ENCODE peak calls at places on chromosomes 3 and 15, in eight cellular contexts. One of them, this sample, is unnamed.

GRCh38 chr15:86139828-86140227 is 60.2 kb downstream of the AGBL1 start:
- DNase-seq in body of pancreas: no peak
- DNase-seq in HCT116: no peak
- DNase-seq in IMR-90: no peak
- DNase-seq in CD8-positive, alpha-beta memory T cell: no peak
- DNase-seq in iPS DF 6.9: no peak
- DNase-seq in caudate nucleus: no peak
- DNase-seq in ovary: no peak
- DNase-seq in this sample: no peak

GRCh38 chr3:64563776-64564175 is 124.0 kb downstream of the ADAMTS9 start:
- DNase-seq in body of pancreas: no peak
- DNase-seq in HCT116: no peak
- DNase-seq in IMR-90: no peak
- DNase-seq in CD8-positive, alpha-beta memory T cell: no peak
- DNase-seq in iPS DF 6.9: no peak
- DNase-seq in caudate nucleus: no peak
- DNase-seq in ovary: no peak
- DNase-seq in this sample: no peak

GRCh38 chr3:182967218-182968204 is 12.8 kb downstream of the DCUN1D1 start:
- DNase-seq in body of pancreas: no peak
- DNase-seq in HCT116: no peak
- DNase-seq in IMR-90: no peak
- DNase-seq in CD8-positive, alpha-beta memory T cell: no peak
- DNase-seq in iPS DF 6.9: no peak
- DNase-seq in caudate nucleus: no peak
- DNase-seq in ovary: no peak
- DNase-seq in this sample: no peak

GRCh38 chr15:85751731-85752421 is 42.8 kb downstream of the KLHL25 start:
- DNase-seq in body of pancreas: peak
- DNase-seq in HCT116: no peak
- DNase-seq in IMR-90: no peak
- DNase-seq in CD8-positive, alpha-beta memory T cell: no peak
- DNase-seq in iPS DF 6.9: peak
- DNase-seq in caudate nucleus: peak
- DNase-seq in ovary: no peak
- DNase-seq in this sample: no peak

GRCh38 chr15:39595621-39596221 is 14.8 kb downstream of the THBS1 start:
- DNase-seq in body of pancreas: no peak
- DNase-seq in HCT116: no peak
- DNase-seq in IMR-90: peak
- DNase-seq in CD8-positive, alpha-beta memory T cell: no peak
- DNase-seq in iPS DF 6.9: no peak
- DNase-seq in caudate nucleus: no peak
- DNase-seq in ovary: no peak
- DNase-seq in this sample: no peak

GRCh38 chr3:87088984-87089841 is 98.3 kb upstream of the VGLL3 start:
- DNase-seq in body of pancreas: peak
- DNase-seq in HCT116: no peak
- DNase-seq in IMR-90: peak
- DNase-seq in CD8-positive, alpha-beta memory T cell: no peak
- DNase-seq in iPS DF 6.9: no peak
- DNase-seq in caudate nucleus: peak
- DNase-seq in ovary: peak
- DNase-seq in this sample: peak

GRCh38 chr3:16849240-16849639 is 35.5 kb upstream of the PLCL2 start:
- DNase-seq in body of pancreas: peak
- DNase-seq in HCT116: no peak
- DNase-seq in IMR-90: peak
- DNase-seq in CD8-positive, alpha-beta memory T cell: peak
- DNase-seq in iPS DF 6.9: no peak
- DNase-seq in caudate nucleus: peak
- DNase-seq in ovary: no peak
- DNase-seq in this sample: no peak

GRCh38 chr15:34084086-34084485 is 17.6 kb downstream of the EMC7 start:
- DNase-seq in body of pancreas: no peak
- DNase-seq in HCT116: no peak
- DNase-seq in IMR-90: peak
- DNase-seq in CD8-positive, alpha-beta memory T cell: no peak
- DNase-seq in iPS DF 6.9: no peak
- DNase-seq in caudate nucleus: no peak
- DNase-seq in ovary: no peak
- DNase-seq in this sample: no peak

GRCh38 chr15:93477721-93478120 is 388.7 kb upstream of the RGMA start:
- DNase-seq in body of pancreas: no peak
- DNase-seq in HCT116: no peak
- DNase-seq in IMR-90: no peak
- DNase-seq in CD8-positive, alpha-beta memory T cell: no peak
- DNase-seq in iPS DF 6.9: no peak
- DNase-seq in caudate nucleus: no peak
- DNase-seq in ovary: no peak
- DNase-seq in this sample: no peak

GRCh38 chr15:41958002-41958420 is 14.3 kb downstream of the EHD4 start:
- DNase-seq in body of pancreas: no peak
- DNase-seq in HCT116: no peak
- DNase-seq in IMR-90: no peak
- DNase-seq in CD8-positive, alpha-beta memory T cell: no peak
- DNase-seq in iPS DF 6.9: no peak
- DNase-seq in caudate nucleus: no peak
- DNase-seq in ovary: no peak
- DNase-seq in this sample: no peak

GRCh38 chr3:150760431-150761200 is 2.4 kb downstream of the SIAH2 start:
- DNase-seq in body of pancreas: no peak
- DNase-seq in HCT116: no peak
- DNase-seq in IMR-90: no peak
- DNase-seq in CD8-positive, alpha-beta memory T cell: peak
- DNase-seq in iPS DF 6.9: no peak
- DNase-seq in caudate nucleus: no peak
- DNase-seq in ovary: no peak
- DNase-seq in this sample: no peak

GRCh38 chr3:197555281-197556261 is at the start of gene BDH1:
- DNase-seq in body of pancreas: peak
- DNase-seq in HCT116: no peak
- DNase-seq in IMR-90: no peak
- DNase-seq in CD8-positive, alpha-beta memory T cell: peak
- DNase-seq in iPS DF 6.9: no peak
- DNase-seq in caudate nucleus: peak
- DNase-seq in ovary: peak
- DNase-seq in this sample: no peak

GRCh38 chr3:147613710-147614109 is 204.5 kb downstream of the ZIC1 start:
- DNase-seq in body of pancreas: no peak
- DNase-seq in HCT116: no peak
- DNase-seq in IMR-90: no peak
- DNase-seq in CD8-positive, alpha-beta memory T cell: no peak
- DNase-seq in iPS DF 6.9: no peak
- DNase-seq in caudate nucleus: no peak
- DNase-seq in ovary: no peak
- DNase-seq in this sample: no peak

GRCh38 chr3:117407317-117407716 is 697.7 kb downstream of the TUSC7 start:
- DNase-seq in body of pancreas: no peak
- DNase-seq in HCT116: no peak
- DNase-seq in IMR-90: peak
- DNase-seq in CD8-positive, alpha-beta memory T cell: no peak
- DNase-seq in iPS DF 6.9: no peak
- DNase-seq in caudate nucleus: no peak
- DNase-seq in ovary: no peak
- DNase-seq in this sample: no peak

GRCh38 chr15:81049835-81050234 is 49.1 kb downstream of the TLNRD1 start:
- DNase-seq in body of pancreas: no peak
- DNase-seq in HCT116: no peak
- DNase-seq in IMR-90: no peak
- DNase-seq in CD8-positive, alpha-beta memory T cell: no peak
- DNase-seq in iPS DF 6.9: no peak
- DNase-seq in caudate nucleus: peak
- DNase-seq in ovary: no peak
- DNase-seq in this sample: peak

GRCh38 chr3:133514418-133514817 is 59.1 kb upstream of the CDV3 start:
- DNase-seq in body of pancreas: no peak
- DNase-seq in HCT116: no peak
- DNase-seq in IMR-90: no peak
- DNase-seq in CD8-positive, alpha-beta memory T cell: no peak
- DNase-seq in iPS DF 6.9: no peak
- DNase-seq in caudate nucleus: no peak
- DNase-seq in ovary: no peak
- DNase-seq in this sample: no peak

GRCh38 chr3:170815340-170815739 is 54.7 kb downstream of the RPL22L1 start:
- DNase-seq in body of pancreas: peak
- DNase-seq in HCT116: peak
- DNase-seq in IMR-90: no peak
- DNase-seq in CD8-positive, alpha-beta memory T cell: no peak
- DNase-seq in iPS DF 6.9: peak
- DNase-seq in caudate nucleus: no peak
- DNase-seq in ovary: no peak
- DNase-seq in this sample: no peak

GRCh38 chr3:72185549-72186484 is 400.9 kb upstream of the PROK2 start:
- DNase-seq in body of pancreas: no peak
- DNase-seq in HCT116: no peak
- DNase-seq in IMR-90: peak
- DNase-seq in CD8-positive, alpha-beta memory T cell: no peak
- DNase-seq in iPS DF 6.9: no peak
- DNase-seq in caudate nucleus: no peak
- DNase-seq in ovary: no peak
- DNase-seq in this sample: no peak

DNA sequence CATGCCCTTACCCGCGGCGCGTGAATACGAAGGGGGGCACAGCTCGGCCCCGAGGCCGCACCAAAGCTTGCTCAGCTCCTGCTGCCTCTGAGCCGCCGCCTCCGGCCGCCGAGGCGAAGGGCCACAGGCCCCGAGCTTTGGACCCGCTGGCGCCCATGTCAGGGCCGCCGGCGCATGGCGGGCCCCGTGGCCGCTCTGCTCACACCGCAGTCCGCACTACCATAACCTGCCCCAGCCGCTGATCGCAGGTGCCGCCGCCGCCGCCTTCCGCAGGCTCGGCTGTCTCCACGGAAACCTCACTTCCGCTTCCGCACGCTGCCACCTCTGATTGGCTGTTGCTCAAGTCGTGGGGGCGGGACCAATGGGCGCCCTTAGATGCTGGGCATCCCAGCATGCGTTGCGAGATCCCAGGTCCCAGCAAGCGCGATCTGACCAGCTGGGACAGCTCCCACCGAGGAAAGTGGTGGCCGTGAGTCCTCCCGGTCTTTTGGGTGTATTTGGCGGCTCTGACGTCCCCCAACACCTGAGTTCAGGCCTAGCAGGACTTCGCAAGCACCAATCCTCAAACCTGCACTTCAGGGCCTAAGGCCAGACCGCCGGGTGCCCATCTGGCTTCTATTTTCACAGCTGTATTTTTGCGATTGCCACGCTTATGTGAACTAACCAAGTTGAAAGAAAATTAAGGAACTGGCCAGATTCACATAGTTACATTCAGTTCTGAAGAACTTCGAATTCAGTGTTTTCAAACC is at the start of gene TUSC2:
- DNase-seq in body of pancreas: peak
- DNase-seq in HCT116: peak
- DNase-seq in IMR-90: peak
- DNase-seq in CD8-positive, alpha-beta memory T cell: peak
- DNase-seq in iPS DF 6.9: no peak
- DNase-seq in caudate nucleus: peak
- DNase-seq in ovary: peak
- DNase-seq in this sample: peak
- H3K27ac ChIP-seq in body of pancreas: peak
- H3K27ac ChIP-seq in HCT116: peak
- H3K27ac ChIP-seq in IMR-90: peak
- H3K27ac ChIP-seq in CD8-positive, alpha-beta memory T cell: peak
- H3K27ac ChIP-seq in iPS DF 6.9: no peak
- H3K27ac ChIP-seq in caudate nucleus: peak
- H3K27ac ChIP-seq in ovary: peak
- H3K27ac ChIP-seq in this sample: peak

GRCh38 chr15:90029024-90029423 is 27.9 kb downstream of the ZNF710 start:
- DNase-seq in body of pancreas: peak
- DNase-seq in HCT116: no peak
- DNase-seq in IMR-90: no peak
- DNase-seq in CD8-positive, alpha-beta memory T cell: no peak
- DNase-seq in iPS DF 6.9: no peak
- DNase-seq in caudate nucleus: no peak
- DNase-seq in ovary: no peak
- DNase-seq in this sample: no peak
- H3K27ac ChIP-seq in body of pancreas: peak
- H3K27ac ChIP-seq in HCT116: no peak
- H3K27ac ChIP-seq in IMR-90: no peak
- H3K27ac ChIP-seq in CD8-positive, alpha-beta memory T cell: no peak
- H3K27ac ChIP-seq in iPS DF 6.9: no peak
- H3K27ac ChIP-seq in caudate nucleus: no peak
- H3K27ac ChIP-seq in ovary: no peak
- H3K27ac ChIP-seq in this sample: no peak

GRCh38 chr15:60480149-60480548 is 1.2 kb upstream of the ICE2 start:
- DNase-seq in body of pancreas: no peak
- DNase-seq in HCT116: no peak
- DNase-seq in IMR-90: no peak
- DNase-seq in CD8-positive, alpha-beta memory T cell: no peak
- DNase-seq in iPS DF 6.9: no peak
- DNase-seq in caudate nucleus: no peak
- DNase-seq in ovary: no peak
- DNase-seq in this sample: no peak
- H3K27ac ChIP-seq in body of pancreas: no peak
- H3K27ac ChIP-seq in HCT116: no peak
- H3K27ac ChIP-seq in IMR-90: no peak
- H3K27ac ChIP-seq in CD8-positive, alpha-beta memory T cell: no peak
- H3K27ac ChIP-seq in iPS DF 6.9: no peak
- H3K27ac ChIP-seq in caudate nucleus: no peak
- H3K27ac ChIP-seq in ovary: no peak
- H3K27ac ChIP-seq in this sample: no peak

GRCh38 chr3:37117548-37117947 is 56.8 kb downstream of the LRRFIP2 start:
- DNase-seq in body of pancreas: no peak
- DNase-seq in HCT116: no peak
- DNase-seq in IMR-90: no peak
- DNase-seq in CD8-positive, alpha-beta memory T cell: no peak
- DNase-seq in iPS DF 6.9: no peak
- DNase-seq in caudate nucleus: no peak
- DNase-seq in ovary: no peak
- DNase-seq in this sample: no peak
- H3K27ac ChIP-seq in body of pancreas: no peak
- H3K27ac ChIP-seq in HCT116: no peak
- H3K27ac ChIP-seq in IMR-90: no peak
- H3K27ac ChIP-seq in CD8-positive, alpha-beta memory T cell: no peak
- H3K27ac ChIP-seq in iPS DF 6.9: no peak
- H3K27ac ChIP-seq in caudate nucleus: no peak
- H3K27ac ChIP-seq in ovary: no peak
- H3K27ac ChIP-seq in this sample: no peak

GRCh38 chr3:151879037-151879436 is 5.6 kb downstream of the SUCNR1 start:
- DNase-seq in body of pancreas: no peak
- DNase-seq in HCT116: no peak
- DNase-seq in IMR-90: peak
- DNase-seq in CD8-positive, alpha-beta memory T cell: no peak
- DNase-seq in iPS DF 6.9: no peak
- DNase-seq in caudate nucleus: no peak
- DNase-seq in ovary: no peak
- DNase-seq in this sample: no peak
- H3K27ac ChIP-seq in body of pancreas: no peak
- H3K27ac ChIP-seq in HCT116: no peak
- H3K27ac ChIP-seq in IMR-90: no peak
- H3K27ac ChIP-seq in CD8-positive, alpha-beta memory T cell: no peak
- H3K27ac ChIP-seq in iPS DF 6.9: no peak
- H3K27ac ChIP-seq in caudate nucleus: no peak
- H3K27ac ChIP-seq in ovary: no peak
- H3K27ac ChIP-seq in this sample: no peak

GRCh38 chr15:72106068-72106467 is 11.9 kb downstream of the MYO9A start:
- DNase-seq in body of pancreas: no peak
- DNase-seq in HCT116: no peak
- DNase-seq in IMR-90: no peak
- DNase-seq in CD8-positive, alpha-beta memory T cell: no peak
- DNase-seq in iPS DF 6.9: no peak
- DNase-seq in caudate nucleus: no peak
- DNase-seq in ovary: no peak
- DNase-seq in this sample: no peak
- H3K27ac ChIP-seq in body of pancreas: no peak
- H3K27ac ChIP-seq in HCT116: no peak
- H3K27ac ChIP-seq in IMR-90: no peak
- H3K27ac ChIP-seq in CD8-positive, alpha-beta memory T cell: no peak
- H3K27ac ChIP-seq in iPS DF 6.9: no peak
- H3K27ac ChIP-seq in caudate nucleus: no peak
- H3K27ac ChIP-seq in ovary: no peak
- H3K27ac ChIP-seq in this sample: no peak